ENCODE peak calls at places on chromosome 14, in four cellular contexts. J is heart right ventricle, P is IMR-90, U is BE2C. B is an unnamed sample.

GRCh38 chr14:75871181-75871880 is 110.5 kb downstream of the TGFB3 start:
- DNase-seq in J (no peak), P (peak; percentile 58), U (peak; percentile 7), B (no peak)

GRCh38 chr14:70595443-70596185 is 4.8 kb downstream of the MED6 start:
- DNase-seq in P (peak; percentile 48), U (no peak), J (no peak), B (peak; percentile 29)

GRCh38 chr14:67426161-67426560 is 14.2 kb upstream of the PLEK2 start:
- DNase-seq in U (no peak), J (no peak), P (no peak), B (no peak)

GRCh38 chr14:105467249-105467941 is 7.2 kb upstream of the CRIP2 start:
- DNase-seq in U (no peak), J (no peak), P (no peak), B (no peak)

GRCh38 chr14:99722741-99723140 is 38.6 kb downstream of the CYP46A1 start:
- DNase-seq in P (no peak), J (no peak), U (no peak), B (no peak)

GRCh38 chr14:92458959-92459478 is 54.6 kb upstream of the RIN3 start:
- DNase-seq in U (no peak), J (no peak), P (no peak), B (no peak)

GRCh38 chr14:36519431-36520321 is at the start of gene NKX2-1:
- DNase-seq in U (no peak), P (no peak), J (no peak), B (no peak)

GRCh38 chr14:77241955-77242354 is 29.1 kb downstream of the NGB start:
- DNase-seq in P (no peak), U (no peak), J (no peak), B (no peak)

GRCh38 chr14:68692216-68692615 is 100.7 kb downstream of the ZFP36L1 start:
- DNase-seq in U (no peak), J (no peak), P (no peak), B (no peak)

GRCh38 chr14:37585101-37585479 is 10.0 kb downstream of the FOXA1 start:
- DNase-seq in U (no peak), J (no peak), P (no peak), B (no peak)

GRCh38 chr14:61671086-61671485 is 24.2 kb upstream of the HIF1A start:
- DNase-seq in J (no peak), U (no peak), P (no peak), B (no peak)

GRCh38 chr14:55780156-55780946 is 200.3 kb downstream of the KTN1 start:
- DNase-seq in J (peak; percentile 57), U (no peak), P (peak; percentile 33), B (peak; percentile 77)

GRCh38 chr14:31300883-31301282 is 93.3 kb upstream of the HECTD1 start:
- DNase-seq in J (no peak), P (no peak), U (no peak), B (no peak)

GRCh38 chr14:57382283-57382682 is 8.1 kb upstream of the NAA30 start:
- DNase-seq in P (peak; percentile 94), U (no peak), J (no peak), B (no peak)

GRCh38 chr14:91332448-91333059 is 85.1 kb downstream of the CCDC88C start:
- DNase-seq in U (no peak), P (no peak), J (no peak), B (peak; percentile 23)

GRCh38 chr14:71566276-71566675 is 366.0 kb upstream of the RGS6 start:
- DNase-seq in P (no peak), J (no peak), U (no peak), B (no peak)

GRCh38 chr14:91214306-91214705 is 30.2 kb downstream of the GPR68 start:
- DNase-seq in U (no peak), J (no peak), P (no peak), B (no peak)

GRCh38 chr14:91253795-91254323 is 9.4 kb upstream of the GPR68 start:
- DNase-seq in U (peak; percentile 38), P (no peak), J (no peak), B (no peak)

GRCh38 chr14:90455100-90455571 is 58.3 kb downstream of the CALM1 start:
- DNase-seq in U (peak; percentile 45), J (no peak), P (no peak), B (no peak)

GRCh38 chr14:62179367-62180018 is 417.3 kb downstream of the SNAPC1 start:
- DNase-seq in P (peak; percentile 91), U (peak; percentile 62), J (peak; percentile 29), B (peak; percentile 79)

GRCh38 chr14:79861111-79861510 is 350.2 kb downstream of the DIO2 start:
- DNase-seq in P (no peak), U (no peak), J (no peak), B (no peak)

GRCh38 chr14:34247605-34248004 is 214.4 kb downstream of the SPTSSA start:
- DNase-seq in J (no peak), P (no peak), U (no peak), B (no peak)

GRCh38 chr14:38743941-38744611 is 359.0 kb downstream of the SEC23A start:
- DNase-seq in U (no peak), P (no peak), J (no peak), B (no peak)

GRCh38 chr14:35140718-35141581 is 18.6 kb downstream of the PRORP start:
- DNase-seq in P (peak; percentile 52), U (no peak), J (no peak), B (no peak)

GRCh38 chr14:100434911-100435455 is 111.8 kb downstream of the SLC25A47 start:
- DNase-seq in U (no peak), P (no peak), J (no peak), B (no peak)

GRCh38 chr14:103994535-103995184 is 52.3 kb upstream of the RD3L start:
- DNase-seq in J (no peak), U (no peak), P (peak; percentile 4), B (no peak)

GRCh38 chr14:58699656-58700055 is 61.9 kb downstream of the DACT1 start:
- DNase-seq in P (no peak), U (no peak), J (no peak), B (no peak)

GRCh38 chr14:39302124-39302810 is 68.6 kb downstream of the MIA2 start:
- DNase-seq in P (no peak), J (no peak), U (no peak), B (no peak)

GRCh38 chr14:99523661-99524050 is 42.4 kb downstream of the CCNK start:
- DNase-seq in U (no peak), J (no peak), P (no peak), B (no peak)

GRCh38 chr14:30194769-30195168 is 267.1 kb upstream of the PRKD1 start:
- DNase-seq in U (no peak), P (peak; percentile 91), J (no peak), B (no peak)

GRCh38 chr14:54108481-54109471 is 152.2 kb upstream of the BMP4 start:
- DNase-seq in J (no peak), U (no peak), P (peak; percentile 82), B (no peak)

GRCh38 chr14:23551266-23552028 is at the start of gene ZFHX2:
- DNase-seq in J (peak; percentile 77), U (peak; percentile 89), P (peak; percentile 49), B (peak; percentile 87)

GRCh38 chr14:69713127-69713800 is 53.7 kb upstream of the SRSF5 start:
- DNase-seq in P (no peak), J (no peak), U (no peak), B (peak; percentile 78)

GRCh38 chr14:106395460-106396050 is 869.2 kb downstream of the TMEM121 start:
- DNase-seq in P (no peak), U (no peak), J (no peak), B (no peak)

DNA sequence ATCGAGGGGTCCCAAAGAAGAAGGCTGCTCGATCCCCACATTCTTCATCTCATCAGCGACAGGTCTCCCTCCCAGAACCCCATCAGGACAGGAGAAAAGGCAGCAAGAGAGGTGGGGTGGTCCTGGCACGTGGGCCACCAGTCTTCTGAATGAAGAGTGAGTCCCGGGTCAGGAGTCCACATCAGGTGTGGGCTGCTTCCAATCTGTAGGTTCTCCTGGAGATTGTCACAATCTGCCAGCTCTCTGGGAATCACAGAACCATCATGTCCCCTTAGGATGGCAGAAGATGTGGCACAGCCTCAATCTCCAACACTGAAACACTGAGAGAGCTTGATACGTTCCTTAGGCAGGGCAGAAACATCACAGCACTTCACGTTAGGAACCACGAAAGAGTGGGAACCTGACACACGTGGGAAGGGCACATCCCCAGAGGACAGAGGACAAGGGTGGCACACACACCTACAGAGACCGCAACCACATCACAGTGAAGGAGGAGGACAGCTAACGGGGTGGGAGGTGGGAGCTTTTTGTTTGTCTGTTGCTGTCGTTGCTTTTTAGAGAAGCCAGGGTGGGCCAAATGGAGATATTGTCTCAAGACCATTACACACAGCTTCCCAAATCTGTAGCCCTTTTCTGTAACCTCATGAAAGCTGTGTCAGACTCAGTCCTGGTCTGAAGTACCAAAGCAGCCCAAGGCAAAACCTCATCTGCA is 284.5 kb downstream of the DPF3 start:
- DNase-seq in J (no peak), U (no peak), P (no peak), B (no peak)
- TF ChIP-seq CTCF in J (no peak), U (no peak), P (no peak), B (no peak)

GRCh38 chr14:74577247-74577947 is 34.6 kb downstream of the LTBP2 start:
- DNase-seq in U (no peak), P (peak; percentile 33), J (no peak), B (no peak)
- TF ChIP-seq CTCF in U (no peak), P (no peak), J (no peak), B (no peak)

GRCh38 chr14:96559571-96559970 is 57.4 kb downstream of the PAPOLA start:
- DNase-seq in U (no peak), P (no peak), J (no peak), B (no peak)

GRCh38 chr14:96565811-96566210 is 63.6 kb downstream of the PAPOLA start:
- DNase-seq in P (no peak), U (no peak), J (no peak), B (no peak)

GRCh38 chr14:96568646-96569045 is 66.5 kb downstream of the PAPOLA start:
- DNase-seq in P (no peak), J (no peak), U (no peak), B (no peak)

GRCh38 chr14:96567289-96567899 is 65.2 kb downstream of the PAPOLA start:
- DNase-seq in U (no peak), J (no peak), P (peak; percentile 50), B (no peak)

GRCh38 chr14:96564389-96564788 is 62.2 kb downstream of the PAPOLA start:
- DNase-seq in U (no peak), P (no peak), J (no peak), B (no peak)
- TF ChIP-seq CTCF in U (no peak), P (peak; percentile 8), J (no peak), B (peak; percentile 26)

DNA sequence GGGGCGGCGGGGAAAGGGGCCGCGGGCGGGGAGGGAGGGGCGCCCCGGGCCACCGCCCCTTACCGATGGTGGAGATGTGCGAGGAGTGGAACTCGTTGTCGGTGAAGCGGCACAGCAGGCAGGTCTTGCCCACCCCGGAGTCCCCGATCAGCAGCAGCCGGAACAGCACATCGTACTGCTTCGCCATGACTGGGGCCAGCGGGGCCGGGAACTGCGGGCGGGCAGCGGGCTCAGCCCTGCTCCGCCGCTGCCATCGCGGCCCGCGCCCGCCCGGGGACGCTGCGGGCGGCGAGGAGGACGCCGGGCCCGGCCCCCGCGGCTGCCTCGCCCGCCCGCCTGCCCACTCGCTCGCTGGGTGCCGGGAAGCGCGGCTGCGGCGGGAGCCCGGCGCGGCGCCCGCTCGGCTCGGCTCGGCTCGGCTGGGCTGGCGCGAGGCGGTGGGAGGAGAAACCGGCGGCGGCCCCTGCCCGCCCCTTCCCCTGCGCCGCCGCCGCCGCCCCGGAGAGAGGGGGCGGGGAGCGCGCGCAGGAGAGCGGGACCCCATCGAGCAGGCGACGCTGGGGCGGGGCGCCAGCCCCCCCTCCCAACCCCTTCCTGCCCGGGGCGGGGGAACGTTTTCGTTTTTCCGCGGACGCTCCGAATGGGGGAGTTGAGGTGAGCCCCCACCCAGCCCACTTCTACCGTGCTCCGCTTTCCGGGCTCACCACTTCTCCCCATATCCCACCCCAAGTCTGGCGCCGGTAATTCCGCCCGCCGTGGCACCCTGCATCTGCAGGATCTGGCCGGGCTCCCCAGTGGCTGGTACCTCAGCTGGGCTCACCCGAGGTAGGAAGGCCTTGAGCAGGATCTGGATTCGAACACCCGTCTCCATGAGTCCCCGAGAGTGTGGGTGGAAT is at the start of gene RAB15:
- DNase-seq in J (peak; percentile 32), P (peak; percentile 6), U (peak; percentile 63), B (peak; percentile 32)
- TF ChIP-seq CTCF in J (no peak), P (no peak), U (no peak), B (no peak)

B was measured in body of pancreas.